ENCODE peak calls at places on chromosomes 5 and 9, in ten cellular contexts. K is Caco-2, F is endothelial cell, D is foreskin fibroblast, C is uterus, S is kidney, U is H9, V is left ventricle myocardium inferior, N is MM.1S, O is astrocyte. T is an unnamed sample.

GRCh38 chr9:129411501-129412175 is 209.3 kb downstream of the C9orf50 start:
- DNase-seq in S (peak; percentile 75), N (no peak), U (no peak), K (no peak), O (no peak), D (no peak), V (no peak), F (no peak), C (no peak), T (no peak)

GRCh38 chr9:36903541-36904435 is 130.3 kb downstream of the PAX5 start:
- DNase-seq in C (no peak), S (no peak), N (no peak), D (peak; percentile 53), O (peak; percentile 84), F (no peak), V (no peak), K (no peak), U (no peak), T (no peak)

GRCh38 chr9:81822967-81823366 is 105.3 kb upstream of the SPATA31D4 start:
- DNase-seq in D (peak; percentile 10), F (no peak), O (peak; percentile 58), U (no peak), N (no peak), S (no peak), C (no peak), V (no peak), K (no peak), T (no peak)

GRCh38 chr9:86765040-86765343 is 182.3 kb downstream of the GAS1 start:
- DNase-seq in K (no peak), F (no peak), D (no peak), V (no peak), U (no peak), S (no peak), N (no peak), C (no peak), O (no peak), T (no peak)

GRCh38 chr5:55997742-55998351 is 3.1 kb upstream of the IL6ST start:
- DNase-seq in O (peak; percentile 61), V (no peak), F (no peak), N (no peak), S (no peak), U (no peak), D (peak; percentile 92), K (no peak), C (no peak), T (no peak)

GRCh38 chr9:93039456-93039855 is 19.0 kb upstream of the SUSD3 start:
- DNase-seq in U (no peak), C (no peak), K (no peak), F (no peak), N (no peak), S (no peak), D (no peak), V (no peak), O (no peak), T (no peak)

GRCh38 chr5:113070901-113071300 is 94.3 kb downstream of the DCP2 start:
- DNase-seq in F (no peak), K (no peak), D (no peak), V (no peak), S (no peak), U (peak; percentile 42), C (no peak), N (no peak), O (no peak), T (no peak)

GRCh38 chr9:33620738-33621439 is 96.8 kb downstream of the ANKRD18B start:
- DNase-seq in V (no peak), F (no peak), U (no peak), C (no peak), S (no peak), N (no peak), O (peak; percentile 78), D (peak; percentile 76), K (no peak), T (no peak)

GRCh38 chr9:134253596-134254205 is 72.6 kb upstream of the RXRA start:
- DNase-seq in V (no peak), S (no peak), F (no peak), N (no peak), D (peak; percentile 50), U (no peak), C (no peak), O (peak; percentile 42), K (no peak), T (no peak)

GRCh38 chr9:97985058-97985861 is 2.1 kb downstream of the ANP32B start:
- DNase-seq in C (no peak), F (no peak), S (no peak), V (no peak), D (peak; percentile 47), K (peak; percentile 54), N (peak; percentile 66), O (no peak), U (peak; percentile 41), T (no peak)

GRCh38 chr5:167709625-167710024 is 581.8 kb upstream of the WWC1 start:
- DNase-seq in F (no peak), N (no peak), D (no peak), K (no peak), V (no peak), C (no peak), O (no peak), S (no peak), U (no peak), T (no peak)

GRCh38 chr5:167710444-167711025 is 580.9 kb upstream of the WWC1 start:
- DNase-seq in U (no peak), D (peak; percentile 27), N (no peak), O (peak; percentile 72), C (no peak), S (no peak), V (no peak), K (peak; percentile 59), F (no peak), T (no peak)

GRCh38 chr5:167713186-167713585 is 578.3 kb upstream of the WWC1 start:
- DNase-seq in N (no peak), S (no peak), C (no peak), F (no peak), V (no peak), D (no peak), O (no peak), U (no peak), K (no peak), T (no peak)

GRCh38 chr5:167708449-167708848 is 583.0 kb upstream of the WWC1 start:
- DNase-seq in O (no peak), F (no peak), N (no peak), V (no peak), S (no peak), D (no peak), C (no peak), K (peak; percentile 10), U (no peak), T (no peak)
- TF ChIP-seq CTCF in O (no peak), F (no peak), N (no peak), V (peak; percentile 29), S (no peak), D (no peak), C (no peak), K (no peak), U (peak; percentile 50), T (no peak)

GRCh38 chr9:6739218-6739617 is 18.6 kb upstream of the KDM4C start:
- DNase-seq in S (no peak), N (peak; percentile 55), K (peak; percentile 13), O (no peak), C (no peak), D (peak; percentile 41), U (no peak), V (no peak), F (no peak), T (no peak)
- TF ChIP-seq CTCF in S (no peak), N (peak; percentile 33), K (no peak), O (peak; percentile 24), C (no peak), D (peak; percentile 36), U (peak; percentile 46), V (peak; percentile 35), F (peak; percentile 27), T (no peak)

GRCh38 chr9:18442629-18443491 is 31.1 kb upstream of the ADAMTSL1 start:
- DNase-seq in N (peak; percentile 44), V (peak; percentile 72), K (peak; percentile 68), U (peak; percentile 85), S (peak; percentile 77), F (peak; percentile 80), D (peak; percentile 94), C (peak; percentile 71), O (peak; percentile 57), T (peak; percentile 77)
- TF ChIP-seq CTCF in N (peak; percentile 69), V (peak; percentile 93), K (peak; percentile 63), U (peak; percentile 97), S (peak; percentile 90), F (peak; percentile 85), D (peak; percentile 98), C (peak; percentile 90), O (peak; percentile 97), T (peak; percentile 95)

DNA sequence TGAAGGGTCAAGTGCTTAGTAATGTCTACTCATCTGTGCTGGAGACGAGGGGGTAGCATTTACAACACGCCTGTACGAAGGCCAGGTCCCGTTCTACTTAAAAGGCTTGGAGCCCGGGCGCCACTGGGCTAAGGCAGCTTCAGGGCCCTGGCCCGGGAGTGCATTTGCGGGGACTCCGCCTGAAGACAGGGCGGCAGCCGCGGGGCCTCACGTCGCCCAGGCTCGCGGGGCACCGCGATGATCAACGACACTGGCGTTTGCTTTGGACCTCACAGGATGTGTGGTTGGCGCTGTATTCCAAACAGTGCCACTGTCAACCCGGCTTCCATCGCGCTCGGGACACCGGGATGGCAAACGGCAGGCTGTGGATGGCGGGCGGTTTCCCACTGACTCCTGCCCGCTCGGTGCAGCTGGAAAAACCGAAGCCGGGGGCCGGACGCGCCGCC is 1.1 kb upstream of the TENT4A start:
- DNase-seq in V (peak; percentile 46), O (peak; percentile 79), N (peak; percentile 64), D (peak; percentile 80), C (peak; percentile 50), U (peak; percentile 56), F (peak; percentile 49), S (peak; percentile 86), K (peak; percentile 57), T (peak; percentile 61)
- TF ChIP-seq CTCF in V (peak; percentile 21), O (peak; percentile 23), N (no peak), D (no peak), C (no peak), U (no peak), F (no peak), S (no peak), K (no peak), T (no peak)

DNA sequence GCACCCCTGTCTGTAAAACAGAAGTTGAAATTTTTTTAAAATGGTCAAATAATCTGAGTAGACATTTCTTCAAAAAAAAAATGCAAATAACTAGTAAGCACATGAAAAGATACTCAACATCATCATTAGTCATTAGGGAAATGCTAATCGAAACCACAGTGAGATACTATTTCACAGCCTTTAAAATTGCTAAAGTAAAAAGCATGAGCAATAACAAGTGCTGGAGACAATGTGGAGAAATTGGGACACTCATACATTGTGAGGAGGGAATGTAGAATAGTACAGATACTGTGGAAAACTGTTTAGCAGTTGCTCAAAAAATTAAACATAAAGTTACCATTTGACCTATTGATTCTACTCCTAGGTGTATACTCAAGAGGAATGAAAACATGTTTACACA is 58.4 kb upstream of the RUSC2 start:
- DNase-seq in N (no peak), S (no peak), D (no peak), C (no peak), O (no peak), F (no peak), K (no peak), V (no peak), U (no peak), T (no peak)
- TF ChIP-seq CTCF in N (no peak), S (no peak), D (no peak), C (no peak), O (no peak), F (no peak), K (no peak), V (no peak), U (no peak), T (no peak)